ENCODE peak calls at places on chromosomes 5 and 9, in six cellular contexts. H, C, P, W, D and K are unnamed samples.

GRCh38 chr5:72202331-72202825 is 95.1 kb downstream of the MAP1B start:
- DNase-seq in P (no peak), H (no peak), C (no peak), D (no peak), W (no peak), K (no peak)

GRCh38 chr9:108162664-108163063 is 673.1 kb upstream of the KLF4 start:
- DNase-seq in P (no peak), D (no peak), W (no peak), C (no peak), H (peak), K (no peak)

GRCh38 chr5:72659726-72660125 is 152.5 kb upstream of the ZNF366 start:
- DNase-seq in C (no peak), D (no peak), H (no peak), P (no peak), W (no peak), K (no peak)

GRCh38 chr5:132489871-132490483 is 596 bp downstream of the IRF1 start:
- DNase-seq in H (peak), P (no peak), D (peak), W (peak), C (peak), K (peak)

GRCh38 chr5:149636861-149637246 is 55.6 kb downstream of the ARHGEF37 start:
- DNase-seq in W (no peak), D (no peak), H (peak), P (peak), C (no peak), K (peak)

GRCh38 chr9:138100711-138101349 is 223.2 kb downstream of the CACNA1B start:
- DNase-seq in H (no peak), W (peak), D (peak), C (peak), P (no peak), K (no peak)

GRCh38 chr9:122827759-122828090 is 663 bp downstream of the PDCL start:
- DNase-seq in H (peak), C (no peak), D (no peak), P (no peak), W (no peak), K (peak)

GRCh38 chr5:131825404-131826013 is 28.7 kb upstream of the FNIP1 start:
- DNase-seq in C (no peak), H (no peak), D (no peak), P (no peak), W (no peak), K (no peak)

GRCh38 chr9:78029601-78030552 is 1.7 kb downstream of the GNAQ start:
- DNase-seq in D (no peak), C (no peak), W (no peak), P (no peak), H (no peak), K (peak)

GRCh38 chr5:82975812-82976211 is 101.4 kb downstream of the TMEM167A start:
- DNase-seq in H (no peak), P (peak), D (no peak), C (no peak), W (no peak), K (peak)

GRCh38 chr5:72166070-72166979 is 59.0 kb downstream of the MAP1B start:
- DNase-seq in P (no peak), D (no peak), W (no peak), C (no peak), H (peak), K (peak)

GRCh38 chr5:73825736-73826135 is 199.7 kb downstream of the ARHGEF28 start:
- DNase-seq in W (no peak), C (no peak), H (no peak), P (no peak), D (no peak), K (no peak)

GRCh38 chr9:119963258-119963797 is 594.1 kb upstream of the BRINP1 start:
- DNase-seq in C (no peak), H (peak), W (no peak), P (peak), D (no peak), K (no peak)

GRCh38 chr5:95985249-95985648 is 23.6 kb upstream of the ELL2 start:
- DNase-seq in D (no peak), W (no peak), H (no peak), P (no peak), C (no peak), K (no peak)

GRCh38 chr9:128001411-128002298 is 20.9 kb upstream of the EEIG1 start:
- DNase-seq in H (peak), D (peak), P (no peak), W (no peak), C (no peak), K (peak)

GRCh38 chr9:117434568-117434967 is 19.7 kb upstream of the ASTN2 start:
- DNase-seq in W (no peak), P (no peak), H (no peak), D (no peak), C (no peak), K (peak)

DNA sequence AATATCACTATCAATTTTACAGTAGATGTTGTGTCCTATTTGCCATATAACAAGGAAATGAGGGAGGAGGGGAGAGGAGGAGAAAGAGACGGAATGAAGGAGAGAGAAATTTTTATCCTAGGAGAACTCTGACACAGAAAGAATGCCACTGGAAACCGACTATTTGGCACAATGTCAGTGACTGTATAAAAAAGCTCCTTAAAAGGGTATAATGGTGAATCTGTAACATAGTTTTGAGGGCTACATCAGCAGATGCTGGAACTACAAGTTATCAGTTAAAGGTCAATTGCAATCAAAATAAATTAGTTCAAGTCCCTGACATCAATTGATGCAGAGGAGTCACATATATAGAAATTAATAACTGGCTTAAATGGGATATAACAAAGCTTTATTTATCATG is 5.7 kb downstream of the EDIL3 start:
- DNase-seq in W (no peak), H (peak), C (no peak), D (no peak), P (no peak), K (no peak)
- H3K27ac ChIP-seq in W (no peak), H (peak), C (no peak), D (peak), P (no peak), K (no peak)

GRCh38 chr5:115549154-115549553 is 4.6 kb upstream of the FEM1C start:
- DNase-seq in H (no peak), C (no peak), W (no peak), D (no peak), P (peak), K (no peak)
- TF ChIP-seq CTCF in H (peak), C (no peak), W (no peak), D (no peak), P (peak), K (no peak)

GRCh38 chr5:137439645-137440044 is 59.5 kb downstream of the SPOCK1 start:
- DNase-seq in P (no peak), H (no peak), D (no peak), C (no peak), W (no peak), K (no peak)
- H3K27ac ChIP-seq in P (no peak), H (no peak), D (no peak), C (no peak), W (no peak), K (no peak)

DNA sequence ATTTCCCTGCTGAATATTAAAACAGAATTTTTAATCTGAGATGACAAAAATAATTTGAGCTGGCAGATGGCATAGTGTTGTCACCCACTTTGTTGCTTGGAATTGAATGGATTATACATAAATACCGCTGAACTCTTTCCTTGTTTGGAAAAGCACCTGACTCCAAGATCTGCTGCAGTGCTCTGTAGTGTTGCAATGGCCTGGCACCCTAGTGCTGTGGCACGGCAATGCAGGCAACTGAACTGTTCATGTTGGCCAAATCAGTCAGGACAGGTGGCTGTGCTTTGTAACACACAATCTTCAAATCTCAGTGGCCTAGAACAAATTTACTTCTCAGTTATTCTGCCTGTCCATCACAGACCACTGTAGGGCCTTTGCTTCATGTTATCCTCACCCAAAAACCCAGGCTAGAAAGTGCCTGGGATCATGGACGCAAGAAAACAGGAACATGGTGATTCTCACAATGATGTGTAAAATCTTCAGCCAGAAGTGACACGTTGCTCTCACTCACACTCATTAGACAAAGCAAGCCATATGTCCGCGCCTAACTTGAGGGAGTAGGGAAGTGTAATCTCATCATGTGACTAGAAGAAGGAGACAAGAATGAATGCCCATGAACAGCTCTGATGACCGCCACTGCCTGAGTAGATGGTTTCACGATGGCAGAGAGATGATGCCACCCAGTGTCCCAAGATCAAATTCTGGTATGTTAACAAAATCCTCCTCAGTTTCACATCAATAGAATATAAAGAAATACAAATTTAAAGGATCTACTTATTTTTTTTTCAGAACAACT is 191.9 kb upstream of the PUM3 start:
- DNase-seq in C (no peak), D (no peak), W (no peak), P (no peak), H (no peak), K (no peak)
- TF ChIP-seq CTCF in C (no peak), D (no peak), W (no peak), P (no peak), H (no peak), K (no peak)